ENCODE peak calls at places on chromosomes 2 and 18, in four cellular contexts. B is NCI-H146; Z is CD4-positive, CD25-positive, alpha-beta regulatory T cell; I is NCI-H82. D is an unnamed sample.
A peak's percentile ranks its signal among the peaks of the same experiment; 100 is the strongest.

GRCh38 chr18:9884532-9885140 is 1.1 kb upstream of the TXNDC2 start:
- DNase-seq in B (no peak), Z (no peak), I (no peak), D (no peak)

GRCh38 chr2:85737481-85737880 is 16.3 kb upstream of the ATOH8 start:
- DNase-seq in B (no peak), Z (no peak), I (no peak), D (peak; percentile 44)

GRCh38 chr2:240399419-240400318 is 35.8 kb upstream of the GPC1 start:
- DNase-seq in B (no peak), Z (no peak), I (no peak), D (no peak)

GRCh38 chr2:100903534-100904258 is 83.8 kb downstream of the NPAS2 start:
- DNase-seq in B (no peak), Z (no peak), I (no peak), D (no peak)

GRCh38 chr2:3211971-3212362 is 165.7 kb downstream of the EIPR1 start:
- DNase-seq in B (no peak), Z (no peak), I (no peak), D (no peak)

GRCh38 chr18:56645415-56646016 is 5.6 kb upstream of the WDR7 start:
- DNase-seq in B (peak; percentile 30), Z (no peak), I (peak; percentile 18), D (no peak)

GRCh38 chr2:184302506-184302905 is 295.8 kb upstream of the ZNF804A start:
- DNase-seq in B (no peak), Z (no peak), I (no peak), D (peak; percentile 3)

GRCh38 chr2:43158259-43158880 is 68.0 kb downstream of the ZFP36L2 start:
- DNase-seq in B (no peak), Z (no peak), I (no peak), D (no peak)

GRCh38 chr2:237474511-237474911 is 12.5 kb upstream of the MLPH start:
- DNase-seq in B (no peak), Z (no peak), I (no peak), D (no peak)

GRCh38 chr2:136246086-136246669 is 128.2 kb upstream of the CXCR4 start:
- DNase-seq in B (no peak), Z (no peak), I (no peak), D (no peak)

GRCh38 chr2:144502356-144502755 is 17.6 kb downstream of the ZEB2 start:
- DNase-seq in B (no peak), Z (no peak), I (no peak), D (no peak)

GRCh38 chr2:19857806-19858205 is 44.0 kb downstream of the TTC32 start:
- DNase-seq in B (no peak), Z (no peak), I (no peak), D (no peak)

GRCh38 chr2:72138921-72139381 is 8.7 kb downstream of the CYP26B1 start:
- DNase-seq in B (no peak), Z (no peak), I (no peak), D (no peak)

GRCh38 chr2:134252092-134252775 is 1.6 kb upstream of the MGAT5 start:
- DNase-seq in B (no peak), Z (no peak), I (peak; percentile 74), D (no peak)

GRCh38 chr18:58255701-58256311 is 211.8 kb downstream of the NEDD4L start:
- DNase-seq in B (no peak), Z (no peak), I (no peak), D (no peak)

D was measured in amniotic stem cell.